ENCODE peak calls at places on chromosomes 3 and 15, in four cellular contexts. One of them, this sample, is unnamed.

GRCh38 chr3:89521328-89521727 is 413.9 kb downstream of the EPHA3 start:
- DNase-seq in MM.1S: no peak
- DNase-seq in pancreas: no peak
- DNase-seq in glutamatergic neuron: no peak
- DNase-seq in this sample: no peak

GRCh38 chr3:141557961-141558706 is 71.3 kb downstream of the RASA2 start:
- DNase-seq in MM.1S: no peak
- DNase-seq in pancreas: no peak
- DNase-seq in glutamatergic neuron: no peak
- DNase-seq in this sample: no peak

GRCh38 chr3:129063091-129063640 is 2.6 kb downstream of the GP9 start:
- DNase-seq in MM.1S: no peak
- DNase-seq in pancreas: no peak
- DNase-seq in glutamatergic neuron: no peak
- DNase-seq in this sample: no peak

GRCh38 chr3:65751123-65751700 is 287.5 kb downstream of the MAGI1 start:
- DNase-seq in MM.1S: no peak
- DNase-seq in pancreas: peak; percentile 42
- DNase-seq in glutamatergic neuron: peak; percentile 85
- DNase-seq in this sample: peak; percentile 68

GRCh38 chr3:195748661-195749060 is 27.9 kb downstream of the MUC20 start:
- DNase-seq in MM.1S: no peak
- DNase-seq in pancreas: no peak
- DNase-seq in glutamatergic neuron: no peak
- DNase-seq in this sample: no peak

GRCh38 chr3:14889188-14889587 is 58.2 kb upstream of the NR2C2 start:
- DNase-seq in MM.1S: no peak
- DNase-seq in pancreas: no peak
- DNase-seq in glutamatergic neuron: no peak
- DNase-seq in this sample: no peak

GRCh38 chr15:45441686-45442085 is 63.3 kb upstream of the GATM start:
- DNase-seq in MM.1S: no peak
- DNase-seq in pancreas: no peak
- DNase-seq in glutamatergic neuron: no peak
- DNase-seq in this sample: no peak

GRCh38 chr15:29066310-29066709 is 180.5 kb downstream of the APBA2 start:
- DNase-seq in MM.1S: no peak
- DNase-seq in pancreas: no peak
- DNase-seq in glutamatergic neuron: no peak
- DNase-seq in this sample: no peak

GRCh38 chr3:130759692-130760338 is 13.2 kb upstream of the PIK3R4 start:
- DNase-seq in MM.1S: peak; percentile 79
- DNase-seq in pancreas: peak; percentile 53
- DNase-seq in glutamatergic neuron: peak; percentile 22
- DNase-seq in this sample: peak; percentile 43

GRCh38 chr3:23992051-23992628 is 47.1 kb downstream of the NR1D2 start:
- DNase-seq in MM.1S: no peak
- DNase-seq in pancreas: no peak
- DNase-seq in glutamatergic neuron: no peak
- DNase-seq in this sample: no peak

GRCh38 chr3:54309601-54310000 is 187.2 kb downstream of the CACNA2D3 start:
- DNase-seq in MM.1S: no peak
- DNase-seq in pancreas: no peak
- DNase-seq in glutamatergic neuron: no peak
- DNase-seq in this sample: no peak

GRCh38 chr15:51907136-51907862 is 64.3 kb downstream of the LEO1 start:
- DNase-seq in MM.1S: no peak
- DNase-seq in pancreas: peak; percentile 85
- DNase-seq in glutamatergic neuron: no peak
- DNase-seq in this sample: no peak

DNA sequence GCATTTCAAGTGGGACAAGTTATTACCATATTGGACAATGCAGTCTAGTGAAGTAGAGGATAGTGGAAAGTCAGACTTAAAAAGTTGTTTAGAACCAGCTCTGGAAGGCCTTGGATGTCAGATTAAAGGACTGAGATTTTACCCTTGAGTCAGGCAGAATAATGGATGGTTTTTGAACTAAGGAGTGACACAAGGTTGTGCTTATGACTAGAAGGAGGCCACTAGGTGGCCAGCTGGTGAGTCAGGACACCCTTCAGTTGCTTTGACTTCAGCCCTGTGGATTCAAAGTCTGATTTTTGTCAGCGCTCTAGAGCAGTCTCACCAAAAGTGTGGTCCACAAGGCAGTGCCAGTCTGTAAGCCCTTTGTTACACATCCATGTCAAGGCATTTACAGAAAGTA is 3.8 kb upstream of the GABPB1 start:
- DNase-seq in MM.1S: peak; percentile 52
- DNase-seq in pancreas: no peak
- DNase-seq in glutamatergic neuron: no peak
- DNase-seq in this sample: no peak
- TF ChIP-seq CTCF in MM.1S: peak; percentile 43
- TF ChIP-seq CTCF in pancreas: no peak
- TF ChIP-seq CTCF in glutamatergic neuron: no peak
- TF ChIP-seq CTCF in this sample: no peak

GRCh38 chr15:47944911-47945310 is 175.9 kb upstream of the SLC24A5 start:
- DNase-seq in MM.1S: no peak
- DNase-seq in pancreas: no peak
- DNase-seq in glutamatergic neuron: no peak
- DNase-seq in this sample: no peak
- TF ChIP-seq CTCF in MM.1S: no peak
- TF ChIP-seq CTCF in pancreas: no peak
- TF ChIP-seq CTCF in glutamatergic neuron: peak; percentile 32
- TF ChIP-seq CTCF in this sample: no peak

DNA sequence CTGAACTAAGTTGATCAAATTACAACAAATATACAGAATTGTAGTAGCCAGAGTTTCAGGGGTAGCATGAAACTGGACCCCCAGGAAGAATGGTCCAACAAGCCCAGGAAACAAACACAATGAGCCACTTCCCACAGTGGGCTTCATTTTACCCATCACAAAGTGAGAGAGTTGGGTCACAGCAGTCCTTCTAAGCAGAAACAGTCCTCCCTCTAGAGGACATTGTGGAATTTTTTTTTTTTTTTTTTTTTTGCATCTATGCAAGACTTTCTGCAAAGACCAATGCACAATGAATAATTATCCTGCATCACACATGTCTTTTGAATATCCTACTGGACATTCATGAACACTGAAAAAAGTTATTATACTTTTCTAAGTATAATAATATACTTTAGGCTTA is 73.8 kb upstream of the ATP13A5 start:
- DNase-seq in MM.1S: peak; percentile 12
- DNase-seq in pancreas: no peak
- DNase-seq in glutamatergic neuron: no peak
- DNase-seq in this sample: no peak
- TF ChIP-seq CTCF in MM.1S: peak; percentile 26
- TF ChIP-seq CTCF in pancreas: no peak
- TF ChIP-seq CTCF in glutamatergic neuron: peak; percentile 67
- TF ChIP-seq CTCF in this sample: peak; percentile 27

GRCh38 chr3:101853971-101854370 is 4.7 kb downstream of the NFKBIZ start:
- DNase-seq in MM.1S: no peak
- DNase-seq in pancreas: no peak
- DNase-seq in glutamatergic neuron: no peak
- DNase-seq in this sample: no peak

GRCh38 chr3:101852983-101853382 is 3.7 kb downstream of the NFKBIZ start:
- DNase-seq in MM.1S: no peak
- DNase-seq in pancreas: no peak
- DNase-seq in glutamatergic neuron: no peak
- DNase-seq in this sample: no peak

GRCh38 chr3:101854608-101855304 is 5.4 kb downstream of the NFKBIZ start:
- DNase-seq in MM.1S: no peak
- DNase-seq in pancreas: no peak
- DNase-seq in glutamatergic neuron: no peak
- DNase-seq in this sample: no peak

GRCh38 chr3:101852315-101852714 is 3.0 kb downstream of the NFKBIZ start:
- DNase-seq in MM.1S: no peak
- DNase-seq in pancreas: no peak
- DNase-seq in glutamatergic neuron: no peak
- DNase-seq in this sample: no peak

DNA sequence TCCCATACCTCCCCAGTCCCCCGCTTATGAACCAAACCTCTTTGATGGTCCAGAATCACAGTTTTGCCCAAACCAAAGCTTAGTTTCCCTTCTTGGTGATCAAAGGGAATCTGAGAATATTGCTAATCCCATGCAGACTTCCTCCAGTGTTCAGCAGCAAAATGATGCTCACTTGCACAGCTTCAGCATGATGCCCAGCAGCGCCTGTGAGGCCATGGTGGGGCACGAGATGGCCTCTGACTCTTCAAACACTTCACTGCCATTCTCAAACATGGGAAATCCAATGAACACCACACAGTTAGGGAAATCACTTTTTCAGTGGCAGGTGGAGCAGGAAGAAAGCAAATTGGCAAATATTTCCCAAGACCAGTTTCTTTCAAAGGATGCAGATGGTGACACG is 4.2 kb downstream of the NFKBIZ start:
- DNase-seq in MM.1S: no peak
- DNase-seq in pancreas: no peak
- DNase-seq in glutamatergic neuron: no peak
- DNase-seq in this sample: no peak
- TF ChIP-seq CTCF in MM.1S: no peak
- TF ChIP-seq CTCF in pancreas: no peak
- TF ChIP-seq CTCF in glutamatergic neuron: no peak
- TF ChIP-seq CTCF in this sample: no peak

GRCh38 chr3:43766672-43767465 is 76.1 kb downstream of the ABHD5 start:
- DNase-seq in MM.1S: no peak
- DNase-seq in pancreas: no peak
- DNase-seq in glutamatergic neuron: no peak
- DNase-seq in this sample: no peak
- TF ChIP-seq CTCF in MM.1S: no peak
- TF ChIP-seq CTCF in pancreas: no peak
- TF ChIP-seq CTCF in glutamatergic neuron: no peak
- TF ChIP-seq CTCF in this sample: no peak

GRCh38 chr15:71937650-71938311 is 127.4 kb downstream of the NR2E3 start:
- DNase-seq in MM.1S: no peak
- DNase-seq in pancreas: no peak
- DNase-seq in glutamatergic neuron: no peak
- DNase-seq in this sample: no peak
- TF ChIP-seq CTCF in MM.1S: no peak
- TF ChIP-seq CTCF in pancreas: no peak
- TF ChIP-seq CTCF in glutamatergic neuron: no peak
- TF ChIP-seq CTCF in this sample: no peak

GRCh38 chr15:100133981-100134711 is 207.6 kb downstream of the ADAMTS17 start:
- DNase-seq in MM.1S: no peak
- DNase-seq in pancreas: no peak
- DNase-seq in glutamatergic neuron: no peak
- DNase-seq in this sample: no peak

GRCh38 chr15:100131321-100132224 is 210.2 kb downstream of the ADAMTS17 start:
- DNase-seq in MM.1S: peak; percentile 55
- DNase-seq in pancreas: peak; percentile 63
- DNase-seq in glutamatergic neuron: no peak
- DNase-seq in this sample: peak; percentile 17

GRCh38 chr15:100132309-100132708 is 209.5 kb downstream of the ADAMTS17 start:
- DNase-seq in MM.1S: no peak
- DNase-seq in pancreas: no peak
- DNase-seq in glutamatergic neuron: no peak
- DNase-seq in this sample: no peak

GRCh38 chr15:100129677-100130076 is 212.1 kb downstream of the ADAMTS17 start:
- DNase-seq in MM.1S: no peak
- DNase-seq in pancreas: no peak
- DNase-seq in glutamatergic neuron: no peak
- DNase-seq in this sample: no peak

GRCh38 chr15:100133001-100133400 is 208.8 kb downstream of the ADAMTS17 start:
- DNase-seq in MM.1S: no peak
- DNase-seq in pancreas: no peak
- DNase-seq in glutamatergic neuron: no peak
- DNase-seq in this sample: no peak
- TF ChIP-seq CTCF in MM.1S: no peak
- TF ChIP-seq CTCF in pancreas: no peak
- TF ChIP-seq CTCF in glutamatergic neuron: no peak
- TF ChIP-seq CTCF in this sample: no peak

GRCh38 chr15:44130778-44131177 is 64.3 kb downstream of the FRMD5 start:
- DNase-seq in MM.1S: peak; percentile 12
- DNase-seq in pancreas: no peak
- DNase-seq in glutamatergic neuron: no peak
- DNase-seq in this sample: no peak
- TF ChIP-seq CTCF in MM.1S: no peak
- TF ChIP-seq CTCF in pancreas: no peak
- TF ChIP-seq CTCF in glutamatergic neuron: no peak
- TF ChIP-seq CTCF in this sample: no peak

GRCh38 chr3:191261304-191261638 is 62.2 kb downstream of the OSTN start:
- DNase-seq in MM.1S: no peak
- DNase-seq in pancreas: no peak
- DNase-seq in glutamatergic neuron: no peak
- DNase-seq in this sample: no peak

GRCh38 chr3:191262650-191263049 is 63.6 kb downstream of the OSTN start:
- DNase-seq in MM.1S: no peak
- DNase-seq in pancreas: no peak
- DNase-seq in glutamatergic neuron: no peak
- DNase-seq in this sample: no peak

GRCh38 chr3:191259486-191259885 is 60.4 kb downstream of the OSTN start:
- DNase-seq in MM.1S: no peak
- DNase-seq in pancreas: no peak
- DNase-seq in glutamatergic neuron: no peak
- DNase-seq in this sample: no peak

GRCh38 chr3:191263365-191263764 is 64.3 kb downstream of the OSTN start:
- DNase-seq in MM.1S: peak; percentile 24
- DNase-seq in pancreas: no peak
- DNase-seq in glutamatergic neuron: no peak
- DNase-seq in this sample: no peak

GRCh38 chr3:191260431-191261303 is 61.6 kb downstream of the OSTN start:
- DNase-seq in MM.1S: no peak
- DNase-seq in pancreas: no peak
- DNase-seq in glutamatergic neuron: no peak
- DNase-seq in this sample: peak; percentile 5
- TF ChIP-seq CTCF in MM.1S: no peak
- TF ChIP-seq CTCF in pancreas: no peak
- TF ChIP-seq CTCF in glutamatergic neuron: no peak
- TF ChIP-seq CTCF in this sample: no peak

GRCh38 chr3:159322322-159322939 is 520.6 kb downstream of the MFSD1 start:
- DNase-seq in MM.1S: peak; percentile 56
- DNase-seq in pancreas: peak; percentile 16
- DNase-seq in glutamatergic neuron: peak; percentile 84
- DNase-seq in this sample: peak; percentile 70
- TF ChIP-seq CTCF in MM.1S: peak; percentile 99
- TF ChIP-seq CTCF in pancreas: no peak
- TF ChIP-seq CTCF in glutamatergic neuron: peak; percentile 95
- TF ChIP-seq CTCF in this sample: peak; percentile 82